ENCODE peak calls at places on chromosomes 12 and 14, in eight cellular contexts. V is spleen, A is sigmoid colon, L is Panc1, G is stomach, P is SK-N-SH, H is breast epithelium, Y is HepG2. U is an unnamed sample.

GRCh38 chr12:38586652-38587219 is 270.2 kb downstream of the ALG10B start:
- DNase-seq in V (no peak), A (no peak), L (no peak), G (no peak), P (no peak), H (no peak), Y (no peak), U (no peak)

GRCh38 chr12:11684393-11684792 is 34.9 kb downstream of the ETV6 start:
- DNase-seq in V (no peak), A (no peak), L (no peak), G (no peak), P (no peak), H (no peak), Y (no peak), U (no peak)

GRCh38 chr12:108091351-108091750 is 37.7 kb upstream of the WSCD2 start:
- DNase-seq in V (no peak), A (no peak), L (no peak), G (no peak), P (no peak), H (no peak), Y (no peak), U (no peak)

GRCh38 chr14:91924871-91925726 is 22.4 kb downstream of the FBLN5 start:
- DNase-seq in V (no peak), A (peak), L (no peak), G (no peak), P (no peak), H (no peak), Y (no peak), U (no peak)

GRCh38 chr14:105060751-105061427 is 4.3 kb downstream of the GPR132 start:
- DNase-seq in V (peak), A (peak), L (no peak), G (peak), P (peak), H (no peak), Y (no peak), U (no peak)

GRCh38 chr14:102873546-102874061 is 48.9 kb upstream of the AMN start:
- DNase-seq in V (no peak), A (no peak), L (no peak), G (no peak), P (no peak), H (no peak), Y (peak), U (no peak)

GRCh38 chr12:75738486-75738885 is 227.1 kb upstream of the KRR1 start:
- DNase-seq in V (no peak), A (no peak), L (no peak), G (no peak), P (no peak), H (no peak), Y (no peak), U (no peak)

GRCh38 chr14:34363733-34364134 is 98.3 kb downstream of the SPTSSA start:
- DNase-seq in V (no peak), A (no peak), L (no peak), G (no peak), P (no peak), H (no peak), Y (no peak), U (no peak)

GRCh38 chr12:121278450-121279375 is 17.8 kb downstream of the CAMKK2 start:
- DNase-seq in V (peak), A (no peak), L (no peak), G (no peak), P (peak), H (no peak), Y (no peak), U (no peak)

GRCh38 chr12:67088401-67089118 is 180.6 kb upstream of the CAND1 start:
- DNase-seq in V (no peak), A (no peak), L (no peak), G (no peak), P (no peak), H (no peak), Y (peak), U (no peak)

GRCh38 chr14:77014004-77014604 is 14.4 kb downstream of the IRF2BPL start:
- DNase-seq in V (no peak), A (peak), L (no peak), G (peak), P (peak), H (peak), Y (peak), U (no peak)

GRCh38 chr12:6968426-6968825 is 2.0 kb downstream of the PHB2 start:
- DNase-seq in V (no peak), A (no peak), L (no peak), G (no peak), P (no peak), H (no peak), Y (no peak), U (no peak)
- TF ChIP-seq POLR2AphosphoS5 in V (no peak), A (no peak), L (no peak), G (no peak), P (no peak), H (no peak), Y (no peak), U (no peak)

GRCh38 chr14:55440385-55440784 is at the start of gene TBPL2:
- DNase-seq in V (no peak), A (no peak), L (no peak), G (no peak), P (no peak), H (no peak), Y (no peak), U (peak)
- H3K4me3 ChIP-seq in V (no peak), A (no peak), L (no peak), G (no peak), P (no peak), H (no peak), Y (no peak), U (no peak)

DNA sequence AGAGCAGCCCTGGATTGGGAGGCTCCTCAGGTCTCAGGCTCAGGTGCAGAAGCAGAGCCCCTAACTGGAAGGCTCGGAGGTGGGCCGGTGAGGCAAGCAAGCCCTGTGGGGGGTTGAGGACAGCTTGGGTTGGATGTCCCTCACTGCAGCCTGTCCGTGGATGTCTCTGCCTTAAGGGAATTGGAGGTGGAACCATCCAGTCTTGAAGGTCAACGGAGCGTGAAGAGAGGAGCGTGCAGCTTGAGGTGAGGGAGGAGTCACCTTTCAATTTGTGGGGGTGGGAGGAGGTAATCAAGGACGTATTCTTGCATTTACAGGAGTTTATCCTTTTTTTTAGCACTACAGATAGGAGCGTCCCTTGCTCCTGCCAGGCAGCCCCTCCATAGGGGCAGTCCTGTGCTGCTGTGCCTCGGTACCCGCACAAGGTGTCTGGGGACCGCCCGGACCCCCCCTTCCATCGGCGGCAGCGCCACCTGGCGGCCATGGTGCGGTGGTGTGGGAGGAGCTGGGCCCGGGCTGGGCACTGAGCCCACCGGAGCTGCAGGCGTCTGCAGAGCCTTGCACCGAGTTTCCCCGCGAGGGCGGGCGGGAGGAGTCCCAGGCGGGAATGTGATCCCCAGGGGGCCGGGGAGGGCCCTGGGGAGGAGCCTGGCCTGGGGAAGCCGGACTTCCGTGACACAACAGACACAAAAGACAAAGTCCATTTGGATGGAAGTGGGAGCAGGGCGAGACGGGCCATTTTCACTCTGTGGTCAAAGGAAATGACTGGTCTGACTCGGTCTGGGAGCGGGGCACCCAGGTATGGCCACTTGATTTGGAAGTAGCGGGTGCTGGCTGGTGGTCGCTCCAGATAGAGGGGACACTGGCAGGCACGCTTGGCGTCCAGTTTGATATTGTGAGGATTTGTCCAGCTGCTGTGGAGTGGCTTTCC is 884 bp downstream of the DNAJC22 start:
- DNase-seq in V (peak), A (peak), L (no peak), G (peak), P (peak), H (peak), Y (peak), U (no peak)
- TF ChIP-seq POLR2AphosphoS5 in V (peak), A (no peak), L (no peak), G (peak), P (peak), H (no peak), Y (peak), U (peak)

DNA sequence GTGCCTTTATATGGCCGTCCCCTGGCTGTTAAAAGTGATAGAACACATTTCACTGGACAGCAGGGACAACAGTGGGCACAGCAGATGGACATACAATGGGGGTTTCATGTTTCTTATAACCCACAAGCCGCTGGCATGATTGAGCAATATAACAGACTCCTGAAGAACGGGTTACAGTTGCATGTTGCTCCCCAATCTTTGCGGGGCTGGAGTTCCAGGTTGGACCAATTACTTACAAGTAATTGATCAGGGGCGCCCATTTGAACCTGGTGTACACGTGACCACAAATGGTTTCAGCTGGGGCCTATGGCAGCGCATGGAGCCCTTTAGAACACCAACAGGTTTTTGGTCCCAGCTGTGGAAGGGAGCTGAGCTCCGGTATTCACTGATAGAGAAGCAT is 13.1 kb upstream of the RNASE12 start:
- DNase-seq in V (no peak), A (no peak), L (no peak), G (no peak), P (no peak), H (no peak), Y (no peak), U (no peak)
- H3K4me3 ChIP-seq in V (no peak), A (no peak), L (no peak), G (no peak), P (no peak), H (no peak), Y (no peak), U (no peak)

GRCh38 chr12:1565172-1565571 is 29.2 kb downstream of the FBXL14 start:
- DNase-seq in V (no peak), A (no peak), L (no peak), G (no peak), P (no peak), H (no peak), Y (no peak), U (no peak)
- TF ChIP-seq POLR2AphosphoS5 in V (no peak), A (no peak), L (no peak), G (no peak), P (no peak), H (no peak), Y (no peak), U (no peak)

DNA sequence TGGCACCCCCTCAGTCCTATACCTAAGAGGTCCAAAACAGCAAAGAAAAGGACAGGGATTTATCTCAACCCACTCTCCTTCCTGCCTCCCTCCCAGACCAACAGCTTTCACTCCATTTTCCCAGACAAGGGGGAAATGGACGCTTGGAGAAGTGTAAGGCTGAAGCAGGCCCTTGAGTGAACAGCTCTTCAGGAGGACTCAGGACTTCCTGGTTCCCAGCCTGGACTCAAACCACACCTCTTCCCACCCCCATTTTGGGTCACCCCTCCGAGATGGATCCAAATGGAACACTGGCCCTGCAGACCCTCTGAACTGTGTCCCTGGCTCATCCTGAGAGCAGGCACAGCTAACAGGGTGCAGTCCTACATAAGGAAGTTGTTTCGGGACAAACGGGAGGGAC is 2.7 kb downstream of the KMT2D start:
- DNase-seq in V (no peak), A (no peak), L (no peak), G (no peak), P (peak), H (no peak), Y (no peak), U (no peak)
- H3K4me3 ChIP-seq in V (peak), A (peak), L (peak), G (peak), P (peak), H (peak), Y (peak), U (peak)

DNA sequence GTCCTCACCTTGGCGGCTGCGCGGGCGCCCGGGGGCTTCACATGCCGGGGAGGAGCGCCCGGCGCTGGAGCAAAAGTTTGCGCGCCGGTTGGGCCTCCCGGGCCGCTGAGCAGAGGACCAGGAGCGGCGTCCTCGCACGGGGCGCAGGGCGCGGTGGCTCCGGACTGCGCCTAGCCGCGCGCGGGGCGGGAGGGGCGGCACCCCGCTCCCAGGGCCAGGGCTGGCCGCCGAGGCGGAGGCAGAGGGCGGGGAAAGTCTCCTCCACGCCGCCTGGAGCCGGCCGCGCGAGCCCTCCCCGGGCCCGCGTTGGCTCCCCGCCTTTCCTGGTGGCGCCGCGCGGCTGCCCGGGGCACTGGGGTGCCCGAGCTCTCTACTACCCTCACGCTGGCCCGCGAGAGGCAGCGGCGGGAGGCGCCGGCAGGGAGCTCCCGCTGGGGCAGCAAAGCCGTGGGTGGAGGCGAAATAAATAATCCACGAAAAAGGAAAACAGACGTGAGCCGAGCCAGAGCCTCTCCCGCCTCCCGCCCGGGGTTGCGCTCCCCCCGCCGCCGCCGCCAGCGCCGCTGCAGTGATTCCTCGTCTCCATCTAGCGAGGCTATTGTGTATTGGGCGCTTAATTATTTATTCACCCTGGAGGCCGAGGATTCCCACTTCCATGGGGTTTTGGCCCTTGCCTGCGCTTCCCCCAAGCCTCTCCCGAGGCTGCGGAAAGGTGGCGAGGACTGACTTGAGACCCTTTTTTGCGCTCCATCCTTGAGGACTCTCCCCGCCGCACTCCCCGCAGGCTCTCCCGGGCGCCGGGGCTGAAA is 476 bp upstream of the PRIMA1 start:
- DNase-seq in V (no peak), A (peak), L (no peak), G (peak), P (peak), H (no peak), Y (no peak), U (no peak)
- TF ChIP-seq POLR2AphosphoS5 in V (no peak), A (peak), L (no peak), G (peak), P (no peak), H (no peak), Y (no peak), U (peak)

DNA sequence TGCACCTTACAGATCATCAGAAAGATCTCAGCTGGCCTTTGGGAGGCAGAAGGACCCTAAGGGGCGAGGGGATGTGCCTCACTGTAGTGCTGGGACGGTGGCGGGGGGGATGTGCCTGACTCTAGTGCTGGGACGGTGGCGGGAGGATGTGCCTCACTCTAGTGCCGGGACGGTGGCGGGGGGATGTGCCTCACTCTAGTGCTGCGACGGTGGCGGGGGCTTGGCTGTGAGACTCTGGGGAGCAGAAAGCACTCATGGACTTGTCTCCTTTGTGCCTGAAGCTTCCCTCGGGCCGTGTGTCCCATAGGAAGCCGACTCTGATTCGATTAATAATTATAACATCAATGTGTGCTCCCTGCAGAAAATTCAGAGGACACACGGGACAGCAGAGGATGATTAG is 126.6 kb downstream of the ZNF664 start:
- DNase-seq in V (no peak), A (no peak), L (no peak), G (no peak), P (no peak), H (no peak), Y (no peak), U (no peak)
- H3K4me3 ChIP-seq in V (no peak), A (no peak), L (no peak), G (no peak), P (no peak), H (no peak), Y (no peak), U (no peak)